ENCODE peak calls at places on chromosome 14, in ten cellular contexts. V is NCI-H1092 treated with DMSO at 0.1 percent for 48 hours; T is stimulated activated CD8-positive, alpha-beta memory T cell treated with anti-CD3 and anti-CD28 coated beads, Interleukin-7, amount 100 ng/mL, for 4 hours; I is ACHN; A is H54; Y is caudate nucleus; U is endodermal cell; B is stimulated activated CD4-positive, alpha-beta T cell treated with anti-CD3 and anti-CD28 coated beads, Interleukin-12 subunit alpha, Interleukin-12 subunit beta, amount 100 ng/mL, for 4 hours; C is left lung; Q is Calu3. D is an unnamed sample.

GRCh38 chr14:71319646-71320045 is 412.4 kb downstream of the PCNX1 start:
- DNase-seq in Q (no peak), U (no peak), T (no peak), Y (no peak), B (no peak), V (no peak), A (no peak), I (peak; percentile 7), C (no peak), D (peak; percentile 48)

GRCh38 chr14:105469456-105470162 is 5.0 kb upstream of the CRIP2 start:
- DNase-seq in Y (no peak), C (no peak), U (no peak), I (no peak), Q (no peak), B (no peak), V (no peak), A (no peak), T (no peak), D (no peak)

GRCh38 chr14:100524933-100525243 is 62.3 kb downstream of the BEGAIN start:
- DNase-seq in I (peak; percentile 17), V (no peak), A (no peak), C (peak; percentile 63), U (peak; percentile 82), Y (no peak), B (no peak), Q (no peak), T (no peak), D (no peak)

GRCh38 chr14:35807131-35807961 is 1.7 kb downstream of the RALGAPA1 start:
- DNase-seq in C (no peak), T (no peak), V (no peak), U (no peak), A (no peak), I (no peak), Q (no peak), Y (no peak), B (no peak), D (no peak)

GRCh38 chr14:104856157-104856868 is 8.8 kb upstream of the CEP170B start:
- DNase-seq in Q (no peak), A (no peak), C (no peak), I (no peak), V (no peak), U (peak; percentile 54), B (no peak), Y (no peak), T (no peak), D (no peak)

GRCh38 chr14:31291210-31291609 is 83.6 kb upstream of the HECTD1 start:
- DNase-seq in V (no peak), C (no peak), Y (no peak), Q (no peak), I (no peak), T (no peak), U (no peak), B (no peak), A (no peak), D (no peak)

GRCh38 chr14:103880986-103881926 is 33.9 kb upstream of the PPP1R13B start:
- DNase-seq in Y (no peak), A (no peak), U (no peak), I (no peak), Q (no peak), T (no peak), V (no peak), B (no peak), C (no peak), D (no peak)

GRCh38 chr14:39090548-39091111 is 12.4 kb downstream of the SEC23A start:
- DNase-seq in A (no peak), C (no peak), B (no peak), T (no peak), I (no peak), U (no peak), Y (no peak), V (no peak), Q (no peak), D (no peak)